ENCODE peak calls at places on chromosome 10, in ten cellular contexts. Y is astrocyte of the spinal cord; S is hypothalamus; U is midbrain; W is HEK293T; X is GM23248; T is stimulated activated naive CD8-positive, alpha-beta T cell treated with anti-CD3 and anti-CD28 coated beads, Interleukin-15, Interleukin-2, amounts not matched to agents 100 U/mL and 50 U/mL, for 24 hours; J is CD4-positive, alpha-beta T cell; K is Right ventricle myocardium inferior; L is left cardiac atrium. H is an unnamed sample.

GRCh38 chr10:29469481-29470354 is 165.1 kb downstream of the SVIL start:
- DNase-seq in J (no peak), S (no peak), K (no peak), L (no peak), X (no peak), Y (no peak), W (no peak), T (no peak), U (no peak), H (no peak)

GRCh38 chr10:19918800-19919199 is 102.6 kb downstream of the PLXDC2 start:
- DNase-seq in W (no peak), Y (peak), T (no peak), S (no peak), U (no peak), K (no peak), L (no peak), J (no peak), X (peak), H (peak)

GRCh38 chr10:72104472-72105097 is 16.2 kb upstream of the SPOCK2 start:
- DNase-seq in W (no peak), L (no peak), K (no peak), S (no peak), J (no peak), Y (no peak), U (no peak), T (no peak), X (peak), H (no peak)

GRCh38 chr10:82880776-82881175 is 1005.8 kb downstream of the NRG3 start:
- DNase-seq in K (no peak), X (no peak), L (no peak), U (no peak), Y (no peak), S (no peak), T (no peak), W (no peak), J (no peak), H (peak)

GRCh38 chr10:126433351-126433750 is 45.1 kb upstream of the ADAM12 start:
- DNase-seq in J (no peak), Y (peak), K (no peak), L (no peak), T (no peak), S (no peak), X (no peak), U (no peak), W (no peak), H (no peak)

GRCh38 chr10:6009961-6010360 is 32.6 kb upstream of the IL15RA start:
- DNase-seq in Y (no peak), J (no peak), W (no peak), S (no peak), U (no peak), X (peak), T (no peak), L (no peak), K (no peak), H (no peak)

GRCh38 chr10:102941401-102941800 is 23.3 kb downstream of the CNNM2 start:
- DNase-seq in J (no peak), S (no peak), L (no peak), T (no peak), X (no peak), K (no peak), W (no peak), U (no peak), Y (no peak), H (no peak)

GRCh38 chr10:128487517-128487916 is 361.3 kb upstream of the MKI67 start:
- DNase-seq in U (no peak), J (no peak), S (no peak), T (no peak), X (no peak), K (no peak), L (no peak), W (no peak), Y (no peak), H (no peak)

GRCh38 chr10:21807162-21807561 is 196.4 kb downstream of the DNAJC1 start:
- DNase-seq in U (no peak), J (no peak), L (no peak), X (no peak), K (no peak), Y (no peak), W (peak), S (no peak), T (no peak), H (peak)

GRCh38 chr10:131886181-131886716 is 14.6 kb upstream of the PPP2R2D start:
- DNase-seq in L (no peak), T (no peak), Y (no peak), W (no peak), X (no peak), S (no peak), J (no peak), U (no peak), K (no peak), H (no peak)

GRCh38 chr10:98892523-98892922 is 343.1 kb downstream of the HPSE2 start:
- DNase-seq in U (no peak), Y (no peak), W (no peak), L (no peak), S (no peak), K (no peak), X (no peak), T (no peak), J (no peak), H (no peak)

H was measured in NCI-H69.